ENCODE peak calls at places on chromosome 9, in seven cellular contexts. One of them, this sample, is unnamed.

GRCh38 chr9:76377791-76378190 is 16.4 kb downstream of the RFK start:
- DNase-seq in AG09309: no peak
- DNase-seq in aorta: no peak
- DNase-seq in ovary: no peak
- DNase-seq in IMR-90: no peak
- DNase-seq in cardiac muscle cell: no peak
- DNase-seq in tibial artery: no peak
- DNase-seq in this sample: no peak

GRCh38 chr9:131986576-131986975 is 93.1 kb downstream of the MED27 start:
- DNase-seq in AG09309: peak; percentile 16
- DNase-seq in aorta: no peak
- DNase-seq in ovary: no peak
- DNase-seq in IMR-90: peak; percentile 65
- DNase-seq in cardiac muscle cell: no peak
- DNase-seq in tibial artery: no peak
- DNase-seq in this sample: no peak

GRCh38 chr9:36934478-36935065 is 99.5 kb downstream of the PAX5 start:
- DNase-seq in AG09309: no peak
- DNase-seq in aorta: no peak
- DNase-seq in ovary: no peak
- DNase-seq in IMR-90: no peak
- DNase-seq in cardiac muscle cell: no peak
- DNase-seq in tibial artery: no peak
- DNase-seq in this sample: no peak

GRCh38 chr9:137315581-137316011 is 13.5 kb upstream of the NRARP start:
- DNase-seq in AG09309: no peak
- DNase-seq in aorta: no peak
- DNase-seq in ovary: no peak
- DNase-seq in IMR-90: no peak
- DNase-seq in cardiac muscle cell: no peak
- DNase-seq in tibial artery: peak; percentile 62
- DNase-seq in this sample: no peak

GRCh38 chr9:30609713-30610112 is 1774.7 kb upstream of the ACO1 start:
- DNase-seq in AG09309: no peak
- DNase-seq in aorta: no peak
- DNase-seq in ovary: no peak
- DNase-seq in IMR-90: no peak
- DNase-seq in cardiac muscle cell: no peak
- DNase-seq in tibial artery: no peak
- DNase-seq in this sample: no peak

GRCh38 chr9:738209-738915 is 103.1 kb upstream of the DMRT1 start:
- DNase-seq in AG09309: peak; percentile 89
- DNase-seq in aorta: peak; percentile 84
- DNase-seq in ovary: peak; percentile 40
- DNase-seq in IMR-90: peak; percentile 98
- DNase-seq in cardiac muscle cell: peak; percentile 19
- DNase-seq in tibial artery: peak; percentile 85
- DNase-seq in this sample: peak; percentile 80

GRCh38 chr9:76200730-76201129 is 193.5 kb downstream of the RFK start:
- DNase-seq in AG09309: no peak
- DNase-seq in aorta: no peak
- DNase-seq in ovary: no peak
- DNase-seq in IMR-90: no peak
- DNase-seq in cardiac muscle cell: peak; percentile 73
- DNase-seq in tibial artery: no peak
- DNase-seq in this sample: no peak

GRCh38 chr9:90915693-90916092 is 114.1 kb downstream of the SYK start:
- DNase-seq in AG09309: no peak
- DNase-seq in aorta: no peak
- DNase-seq in ovary: no peak
- DNase-seq in IMR-90: peak; percentile 37
- DNase-seq in cardiac muscle cell: peak; percentile 47
- DNase-seq in tibial artery: no peak
- DNase-seq in this sample: no peak

GRCh38 chr9:112411626-112412027 is 31.7 kb downstream of the HSDL2 start:
- DNase-seq in AG09309: peak; percentile 0
- DNase-seq in aorta: no peak
- DNase-seq in ovary: no peak
- DNase-seq in IMR-90: peak; percentile 55
- DNase-seq in cardiac muscle cell: no peak
- DNase-seq in tibial artery: no peak
- DNase-seq in this sample: no peak

GRCh38 chr9:76107487-76107886 is 217.0 kb downstream of the PCSK5 start:
- DNase-seq in AG09309: peak; percentile 23
- DNase-seq in aorta: no peak
- DNase-seq in ovary: no peak
- DNase-seq in IMR-90: no peak
- DNase-seq in cardiac muscle cell: no peak
- DNase-seq in tibial artery: peak; percentile 82
- DNase-seq in this sample: peak; percentile 25

GRCh38 chr9:750264-750967 is 91.1 kb upstream of the DMRT1 start:
- DNase-seq in AG09309: no peak
- DNase-seq in aorta: no peak
- DNase-seq in ovary: no peak
- DNase-seq in IMR-90: no peak
- DNase-seq in cardiac muscle cell: no peak
- DNase-seq in tibial artery: peak; percentile 61
- DNase-seq in this sample: no peak

GRCh38 chr9:15642369-15642962 is 89.6 kb downstream of the CCDC171 start:
- DNase-seq in AG09309: peak; percentile 7
- DNase-seq in aorta: no peak
- DNase-seq in ovary: no peak
- DNase-seq in IMR-90: peak; percentile 53
- DNase-seq in cardiac muscle cell: peak; percentile 59
- DNase-seq in tibial artery: no peak
- DNase-seq in this sample: peak; percentile 3

GRCh38 chr9:93955356-93956182 is 414 bp upstream of the BARX1 start:
- DNase-seq in AG09309: no peak
- DNase-seq in aorta: peak; percentile 78
- DNase-seq in ovary: no peak
- DNase-seq in IMR-90: no peak
- DNase-seq in cardiac muscle cell: no peak
- DNase-seq in tibial artery: no peak
- DNase-seq in this sample: no peak

GRCh38 chr9:6590772-6591384 is 54.7 kb downstream of the GLDC start:
- DNase-seq in AG09309: no peak
- DNase-seq in aorta: no peak
- DNase-seq in ovary: no peak
- DNase-seq in IMR-90: no peak
- DNase-seq in cardiac muscle cell: no peak
- DNase-seq in tibial artery: no peak
- DNase-seq in this sample: no peak

GRCh38 chr9:99266136-99267023 is 44.3 kb downstream of the SEC61B start:
- DNase-seq in AG09309: peak; percentile 14
- DNase-seq in aorta: peak; percentile 90
- DNase-seq in ovary: peak; percentile 76
- DNase-seq in IMR-90: peak; percentile 68
- DNase-seq in cardiac muscle cell: peak; percentile 79
- DNase-seq in tibial artery: peak; percentile 77
- DNase-seq in this sample: peak; percentile 26

GRCh38 chr9:87855061-87855460 is 27.6 kb upstream of the SPATA31E1 start:
- DNase-seq in AG09309: no peak
- DNase-seq in aorta: no peak
- DNase-seq in ovary: no peak
- DNase-seq in IMR-90: peak; percentile 18
- DNase-seq in cardiac muscle cell: no peak
- DNase-seq in tibial artery: no peak
- DNase-seq in this sample: no peak

GRCh38 chr9:136875155-136875554 is 9.0 kb upstream of the EDF1 start:
- DNase-seq in AG09309: no peak
- DNase-seq in aorta: no peak
- DNase-seq in ovary: no peak
- DNase-seq in IMR-90: no peak
- DNase-seq in cardiac muscle cell: no peak
- DNase-seq in tibial artery: no peak
- DNase-seq in this sample: no peak

GRCh38 chr9:91162784-91163440 is 198.8 kb downstream of the AUH start:
- DNase-seq in AG09309: no peak
- DNase-seq in aorta: no peak
- DNase-seq in ovary: no peak
- DNase-seq in IMR-90: no peak
- DNase-seq in cardiac muscle cell: peak; percentile 40
- DNase-seq in tibial artery: peak; percentile 69
- DNase-seq in this sample: no peak

GRCh38 chr9:16069671-16070586 is 517.1 kb downstream of the CCDC171 start:
- DNase-seq in AG09309: no peak
- DNase-seq in aorta: no peak
- DNase-seq in ovary: no peak
- DNase-seq in IMR-90: peak; percentile 67
- DNase-seq in cardiac muscle cell: peak; percentile 77
- DNase-seq in tibial artery: no peak
- DNase-seq in this sample: peak; percentile 94

GRCh38 chr9:5843450-5844249 is 10.7 kb upstream of the ERMP1 start:
- DNase-seq in AG09309: no peak
- DNase-seq in aorta: no peak
- DNase-seq in ovary: no peak
- DNase-seq in IMR-90: peak; percentile 29
- DNase-seq in cardiac muscle cell: no peak
- DNase-seq in tibial artery: no peak
- DNase-seq in this sample: no peak

GRCh38 chr9:86944974-86945867 is 2.1 kb downstream of the GAS1 start:
- DNase-seq in AG09309: no peak
- DNase-seq in aorta: no peak
- DNase-seq in ovary: no peak
- DNase-seq in IMR-90: peak; percentile 39
- DNase-seq in cardiac muscle cell: peak; percentile 30
- DNase-seq in tibial artery: no peak
- DNase-seq in this sample: no peak

GRCh38 chr9:116951588-116952433 is 264.7 kb downstream of the TRIM32 start:
- DNase-seq in AG09309: peak; percentile 25
- DNase-seq in aorta: no peak
- DNase-seq in ovary: no peak
- DNase-seq in IMR-90: peak; percentile 98
- DNase-seq in cardiac muscle cell: no peak
- DNase-seq in tibial artery: no peak
- DNase-seq in this sample: peak; percentile 74

GRCh38 chr9:96688215-96688614 is 33.1 kb upstream of the PRXL2C start:
- DNase-seq in AG09309: no peak
- DNase-seq in aorta: no peak
- DNase-seq in ovary: no peak
- DNase-seq in IMR-90: no peak
- DNase-seq in cardiac muscle cell: no peak
- DNase-seq in tibial artery: no peak
- DNase-seq in this sample: no peak

GRCh38 chr9:77433675-77434445 is 214.3 kb downstream of the GNA14 start:
- DNase-seq in AG09309: no peak
- DNase-seq in aorta: no peak
- DNase-seq in ovary: peak; percentile 67
- DNase-seq in IMR-90: peak; percentile 74
- DNase-seq in cardiac muscle cell: peak; percentile 75
- DNase-seq in tibial artery: no peak
- DNase-seq in this sample: peak; percentile 33

GRCh38 chr9:124350485-124351263 is 64.6 kb downstream of the PSMB7 start:
- DNase-seq in AG09309: no peak
- DNase-seq in aorta: peak; percentile 39
- DNase-seq in ovary: no peak
- DNase-seq in IMR-90: no peak
- DNase-seq in cardiac muscle cell: no peak
- DNase-seq in tibial artery: peak; percentile 51
- DNase-seq in this sample: no peak

DNA sequence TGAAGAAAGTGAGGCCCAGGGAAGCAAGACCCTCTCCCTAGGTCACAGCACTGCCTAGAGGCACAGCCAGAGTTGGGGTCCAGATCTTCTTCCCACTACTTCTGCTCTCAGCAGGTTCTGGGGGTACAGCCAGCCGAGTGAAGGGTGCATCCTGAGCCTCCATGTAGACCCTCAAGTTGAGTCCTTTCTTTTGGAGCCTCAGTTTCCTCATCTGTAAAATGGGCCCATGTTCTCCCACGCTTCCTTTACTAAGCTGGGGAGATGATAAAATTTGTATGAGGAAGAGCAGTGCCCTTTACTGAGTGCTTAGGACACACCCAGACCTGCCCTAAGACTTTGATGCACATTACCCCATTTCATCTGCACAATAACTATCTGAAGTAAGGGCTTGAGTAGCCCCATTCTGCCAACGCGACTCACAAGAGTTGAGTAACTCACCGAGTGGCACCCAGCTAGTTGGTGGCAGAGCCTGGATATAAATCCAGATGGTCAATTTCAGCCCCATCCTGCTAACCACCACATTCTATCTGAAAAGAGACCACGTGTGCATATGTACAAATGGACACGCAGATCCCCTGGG is 64.3 kb upstream of the GGTA1 start:
- DNase-seq in AG09309: no peak
- DNase-seq in aorta: no peak
- DNase-seq in ovary: no peak
- DNase-seq in IMR-90: no peak
- DNase-seq in cardiac muscle cell: no peak
- DNase-seq in tibial artery: no peak
- DNase-seq in this sample: no peak
- H3K4me3 ChIP-seq in AG09309: no peak overlapping the region
- H3K4me3 ChIP-seq in aorta: no peak overlapping the region
- H3K4me3 ChIP-seq in ovary: no peak overlapping the region
- H3K4me3 ChIP-seq in IMR-90: no peak overlapping the region
- H3K4me3 ChIP-seq in cardiac muscle cell: no peak overlapping the region
- H3K4me3 ChIP-seq in tibial artery: no peak overlapping the region
- H3K4me3 ChIP-seq in this sample: no peak overlapping the region

DNA sequence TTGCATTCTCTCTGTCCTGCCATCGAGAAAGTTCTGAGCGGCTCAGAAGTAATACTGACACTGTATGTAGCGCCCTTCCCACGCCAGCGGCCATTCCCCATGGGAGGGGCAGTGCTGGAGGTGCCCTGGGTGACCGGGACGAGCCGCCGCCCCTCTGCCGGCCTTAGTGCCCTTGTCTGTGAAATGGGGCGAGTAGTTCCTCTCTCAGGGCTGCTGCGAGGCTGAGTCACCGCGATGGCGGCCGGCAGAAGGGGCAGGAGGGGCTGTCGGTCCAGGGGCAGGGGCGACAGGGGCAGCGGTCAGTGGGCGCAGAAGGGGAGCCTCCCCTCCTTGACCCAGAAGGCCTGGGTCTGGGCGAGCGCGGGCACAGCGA is 148.9 kb downstream of the GAPVD1 start:
- DNase-seq in AG09309: no peak
- DNase-seq in aorta: no peak
- DNase-seq in ovary: no peak
- DNase-seq in IMR-90: no peak
- DNase-seq in cardiac muscle cell: no peak
- DNase-seq in tibial artery: no peak
- DNase-seq in this sample: no peak
- H3K4me3 ChIP-seq in AG09309: no peak overlapping the region
- H3K4me3 ChIP-seq in aorta: no peak overlapping the region
- H3K4me3 ChIP-seq in ovary: no peak overlapping the region
- H3K4me3 ChIP-seq in IMR-90: peak overlapping the region; percentile 21
- H3K4me3 ChIP-seq in cardiac muscle cell: no peak overlapping the region
- H3K4me3 ChIP-seq in tibial artery: peak overlapping the region; percentile 20
- H3K4me3 ChIP-seq in this sample: no peak overlapping the region

GRCh38 chr9:134395727-134396257 is 69.5 kb downstream of the RXRA start:
- DNase-seq in AG09309: no peak
- DNase-seq in aorta: no peak
- DNase-seq in ovary: no peak
- DNase-seq in IMR-90: no peak
- DNase-seq in cardiac muscle cell: no peak
- DNase-seq in tibial artery: no peak
- DNase-seq in this sample: no peak
- H3K4me3 ChIP-seq in AG09309: no peak overlapping the region
- H3K4me3 ChIP-seq in aorta: no peak overlapping the region
- H3K4me3 ChIP-seq in ovary: no peak overlapping the region
- H3K4me3 ChIP-seq in IMR-90: no peak overlapping the region
- H3K4me3 ChIP-seq in cardiac muscle cell: no peak overlapping the region
- H3K4me3 ChIP-seq in tibial artery: no peak overlapping the region
- H3K4me3 ChIP-seq in this sample: no peak overlapping the region

GRCh38 chr9:134637241-134637640 is 4.4 kb upstream of the COL5A1 start:
- DNase-seq in AG09309: no peak
- DNase-seq in aorta: peak; percentile 65
- DNase-seq in ovary: no peak
- DNase-seq in IMR-90: no peak
- DNase-seq in cardiac muscle cell: no peak
- DNase-seq in tibial artery: peak; percentile 54
- DNase-seq in this sample: no peak
- H3K4me3 ChIP-seq in AG09309: no peak overlapping the region
- H3K4me3 ChIP-seq in aorta: no peak overlapping the region
- H3K4me3 ChIP-seq in ovary: no peak overlapping the region
- H3K4me3 ChIP-seq in IMR-90: no peak overlapping the region
- H3K4me3 ChIP-seq in cardiac muscle cell: no peak overlapping the region
- H3K4me3 ChIP-seq in tibial artery: no peak overlapping the region
- H3K4me3 ChIP-seq in this sample: no peak overlapping the region

This sample was measured in skeletal muscle cell.